ENCODE peak calls at places on chromosomes 5 and 9, in four cellular contexts. One of them, this sample, is unnamed.

GRCh38 chr5:145237843-145238242 is 597.3 kb downstream of the PRELID2 start:
- DNase-seq in GM12878: no peak
- DNase-seq in HepG2: peak; percentile 50
- DNase-seq in K562: no peak
- DNase-seq in this sample: peak; percentile 72

GRCh38 chr9:130333041-130334040 is 67.8 kb downstream of the HMCN2 start:
- DNase-seq in GM12878: no peak
- DNase-seq in K562: no peak
- DNase-seq in HepG2: no peak
- DNase-seq in this sample: no peak

GRCh38 chr9:93004561-93004960 is 53.9 kb upstream of the SUSD3 start:
- DNase-seq in HepG2: no peak
- DNase-seq in K562: peak; percentile 4
- DNase-seq in GM12878: no peak
- DNase-seq in this sample: no peak

GRCh38 chr9:6930827-6931226 is 173.1 kb downstream of the KDM4C start:
- DNase-seq in K562: no peak
- DNase-seq in HepG2: no peak
- DNase-seq in GM12878: no peak
- DNase-seq in this sample: no peak

GRCh38 chr9:115250646-115251045 is 132.7 kb upstream of the TNC start:
- DNase-seq in HepG2: no peak
- DNase-seq in GM12878: no peak
- DNase-seq in K562: no peak
- DNase-seq in this sample: no peak

GRCh38 chr5:132828846-132829494 is 1.5 kb downstream of the SHROOM1 start:
- DNase-seq in HepG2: no peak
- DNase-seq in K562: no peak
- DNase-seq in GM12878: no peak
- DNase-seq in this sample: peak; percentile 21

GRCh38 chr5:82330921-82331320 is 52.8 kb upstream of the RPS23 start:
- DNase-seq in GM12878: no peak
- DNase-seq in HepG2: no peak
- DNase-seq in K562: no peak
- DNase-seq in this sample: no peak

GRCh38 chr5:150043657-150044333 is 42.6 kb downstream of the CSF1R start:
- DNase-seq in HepG2: no peak
- DNase-seq in K562: no peak
- DNase-seq in GM12878: no peak
- DNase-seq in this sample: no peak

GRCh38 chr5:86596476-86596875 is 21.3 kb upstream of the COX7C start:
- DNase-seq in GM12878: no peak
- DNase-seq in K562: no peak
- DNase-seq in HepG2: no peak
- DNase-seq in this sample: no peak

GRCh38 chr9:127899200-127899943 is at the start of gene ST6GALNAC6:
- DNase-seq in HepG2: no peak
- DNase-seq in K562: peak; percentile 92
- DNase-seq in GM12878: no peak
- DNase-seq in this sample: peak; percentile 56

GRCh38 chr9:134605351-134605968 is 36.1 kb upstream of the COL5A1 start:
- DNase-seq in GM12878: no peak
- DNase-seq in K562: no peak
- DNase-seq in HepG2: no peak
- DNase-seq in this sample: no peak

GRCh38 chr5:32713396-32714381 is 2.6 kb downstream of the NPR3 start:
- DNase-seq in HepG2: no peak
- DNase-seq in K562: no peak
- DNase-seq in GM12878: no peak
- DNase-seq in this sample: no peak

GRCh38 chr9:109868222-109868621 is 88.2 kb downstream of the PALM2AKAP2 start:
- DNase-seq in K562: no peak
- DNase-seq in GM12878: no peak
- DNase-seq in HepG2: no peak
- DNase-seq in this sample: no peak

GRCh38 chr5:10528056-10528816 is 35.6 kb upstream of the ANKRD33B start:
- DNase-seq in HepG2: no peak
- DNase-seq in GM12878: no peak
- DNase-seq in K562: no peak
- DNase-seq in this sample: no peak

GRCh38 chr9:97427885-97428284 is 16.0 kb downstream of the TDRD7 start:
- DNase-seq in HepG2: no peak
- DNase-seq in K562: no peak
- DNase-seq in GM12878: no peak
- DNase-seq in this sample: no peak

GRCh38 chr5:122081541-122081940 is 3.5 kb upstream of the LOX start:
- DNase-seq in HepG2: no peak
- DNase-seq in K562: no peak
- DNase-seq in GM12878: no peak
- DNase-seq in this sample: no peak

GRCh38 chr5:96522635-96523355 is 89.7 kb upstream of the PCSK1 start:
- DNase-seq in GM12878: no peak
- DNase-seq in HepG2: no peak
- DNase-seq in K562: no peak
- DNase-seq in this sample: no peak

GRCh38 chr5:76303917-76304316 is 99.2 kb upstream of the IQGAP2 start:
- DNase-seq in HepG2: no peak
- DNase-seq in GM12878: peak; percentile 34
- DNase-seq in K562: no peak
- DNase-seq in this sample: no peak

GRCh38 chr5:96065577-96066385 is 104.1 kb upstream of the ELL2 start:
- DNase-seq in GM12878: no peak
- DNase-seq in K562: no peak
- DNase-seq in HepG2: peak; percentile 21
- DNase-seq in this sample: peak; percentile 36

GRCh38 chr5:147852365-147852764 is 20.9 kb upstream of the SPINK1 start:
- DNase-seq in GM12878: no peak
- DNase-seq in K562: no peak
- DNase-seq in HepG2: no peak
- DNase-seq in this sample: no peak

GRCh38 chr5:125199968-125200841 is 453.8 kb upstream of the ZNF608 start:
- DNase-seq in K562: no peak
- DNase-seq in HepG2: no peak
- DNase-seq in GM12878: no peak
- DNase-seq in this sample: peak; percentile 13

GRCh38 chr5:135138116-135138850 is 104.3 kb upstream of the PITX1 start:
- DNase-seq in HepG2: no peak
- DNase-seq in GM12878: no peak
- DNase-seq in K562: no peak
- DNase-seq in this sample: no peak

GRCh38 chr5:172473427-172473826 is 19.1 kb upstream of the SH3PXD2B start:
- DNase-seq in K562: no peak
- DNase-seq in GM12878: no peak
- DNase-seq in HepG2: no peak
- DNase-seq in this sample: no peak

GRCh38 chr9:3498691-3499090 is 27.1 kb downstream of the RFX3 start:
- DNase-seq in GM12878: no peak
- DNase-seq in HepG2: no peak
- DNase-seq in K562: no peak
- DNase-seq in this sample: no peak

GRCh38 chr5:82274343-82275266 is 3.5 kb downstream of the RPS23 start:
- DNase-seq in GM12878: no peak
- DNase-seq in K562: peak; percentile 47
- DNase-seq in HepG2: no peak
- DNase-seq in this sample: no peak

GRCh38 chr5:89878140-89878570 is 531.4 kb downstream of the CETN3 start:
- DNase-seq in HepG2: peak; percentile 6
- DNase-seq in GM12878: no peak
- DNase-seq in K562: no peak
- DNase-seq in this sample: peak; percentile 13

GRCh38 chr5:19247302-19247701 is 740.7 kb downstream of the CDH18 start:
- DNase-seq in GM12878: no peak
- DNase-seq in HepG2: no peak
- DNase-seq in K562: no peak
- DNase-seq in this sample: no peak

GRCh38 chr9:89986190-89986589 is 381.4 kb downstream of the GADD45G start:
- DNase-seq in K562: no peak
- DNase-seq in GM12878: no peak
- DNase-seq in HepG2: no peak
- DNase-seq in this sample: no peak

GRCh38 chr5:107796797-107797196 is 126.1 kb upstream of the EFNA5 start:
- DNase-seq in GM12878: no peak
- DNase-seq in K562: no peak
- DNase-seq in HepG2: no peak
- DNase-seq in this sample: no peak

GRCh38 chr5:154606246-154606645 is 128.2 kb upstream of the HAND1 start:
- DNase-seq in K562: no peak
- DNase-seq in HepG2: no peak
- DNase-seq in GM12878: no peak
- DNase-seq in this sample: no peak

GRCh38 chr5:61534481-61535267 is 202.6 kb downstream of the ZSWIM6 start:
- DNase-seq in HepG2: no peak
- DNase-seq in GM12878: peak; percentile 64
- DNase-seq in K562: no peak
- DNase-seq in this sample: no peak

GRCh38 chr5:90096415-90097081 is 313.0 kb downstream of the CETN3 start:
- DNase-seq in HepG2: peak; percentile 10
- DNase-seq in GM12878: no peak
- DNase-seq in K562: peak; percentile 9
- DNase-seq in this sample: peak; percentile 47

GRCh38 chr5:138605254-138605972 is 30.2 kb upstream of the HSPA9 start:
- DNase-seq in GM12878: peak; percentile 38
- DNase-seq in HepG2: no peak
- DNase-seq in K562: no peak
- DNase-seq in this sample: peak; percentile 13

GRCh38 chr9:93910598-93910997 is 44.6 kb downstream of the BARX1 start:
- DNase-seq in HepG2: no peak
- DNase-seq in GM12878: no peak
- DNase-seq in K562: no peak
- DNase-seq in this sample: no peak

GRCh38 chr9:124411514-124412227 is 3.6 kb downstream of the PSMB7 start:
- DNase-seq in K562: no peak
- DNase-seq in HepG2: no peak
- DNase-seq in GM12878: no peak
- DNase-seq in this sample: peak; percentile 75

GRCh38 chr9:110214553-110214952 is 6.6 kb upstream of the C9orf152 start:
- DNase-seq in HepG2: peak; percentile 44
- DNase-seq in K562: no peak
- DNase-seq in GM12878: no peak
- DNase-seq in this sample: no peak

GRCh38 chr5:152987156-152987555 is 503.3 kb upstream of the GRIA1 start:
- DNase-seq in HepG2: no peak
- DNase-seq in GM12878: no peak
- DNase-seq in K562: no peak
- DNase-seq in this sample: no peak

GRCh38 chr5:177304392-177305119 is 957 bp downstream of the PRELID1 start:
- DNase-seq in K562: peak; percentile 49
- DNase-seq in HepG2: peak; percentile 55
- DNase-seq in GM12878: no peak
- DNase-seq in this sample: peak; percentile 35

GRCh38 chr5:177302354-177303110 is 987 bp downstream of the RAB24 start:
- DNase-seq in GM12878: no peak
- DNase-seq in K562: peak; percentile 40
- DNase-seq in HepG2: no peak
- DNase-seq in this sample: no peak

GRCh38 chr5:177303121-177303924 is at the start of the genes PRELID1 and RAB24:
- DNase-seq in GM12878: no peak
- DNase-seq in HepG2: peak; percentile 67
- DNase-seq in K562: peak; percentile 92
- DNase-seq in this sample: peak; percentile 84

GRCh38 chr5:177301503-177302165 is 1.9 kb downstream of the RAB24 start:
- DNase-seq in GM12878: no peak
- DNase-seq in HepG2: no peak
- DNase-seq in K562: no peak
- DNase-seq in this sample: no peak

GRCh38 chr5:177303925-177304391 is 359 bp downstream of the PRELID1 start:
- DNase-seq in GM12878: no peak
- DNase-seq in K562: peak; percentile 58
- DNase-seq in HepG2: no peak
- DNase-seq in this sample: peak; percentile 44
- H2AFZ ChIP-seq in GM12878: peak overlapping the region; percentile 46
- H2AFZ ChIP-seq in K562: peak overlapping the region; percentile 86
- H2AFZ ChIP-seq in HepG2: no peak overlapping the region
- H2AFZ ChIP-seq in this sample: peak overlapping the region; percentile 4

DNA sequence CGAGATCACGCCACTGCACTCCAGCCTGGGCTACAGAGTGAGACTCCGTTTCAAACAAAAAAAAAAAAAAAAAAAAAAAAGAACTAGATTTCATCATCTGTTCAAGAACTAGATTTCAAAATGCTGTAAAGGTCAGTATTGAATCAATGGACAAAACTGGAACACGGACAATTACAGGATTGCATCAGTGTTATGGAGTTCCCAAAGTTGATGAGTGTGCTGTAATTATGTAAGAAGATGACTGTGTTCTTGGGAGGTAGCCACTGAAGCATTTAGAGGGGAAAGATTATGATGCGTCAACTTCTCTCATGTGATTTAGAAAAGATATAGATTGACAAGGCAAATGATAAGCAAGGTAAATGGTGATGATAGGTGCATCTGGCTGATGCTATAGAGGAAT is 6.5 kb downstream of the FAM240B start:
- DNase-seq in GM12878: no peak
- DNase-seq in HepG2: no peak
- DNase-seq in K562: no peak
- DNase-seq in this sample: no peak
- TF ChIP-seq MYC in GM12878: no peak
- TF ChIP-seq MYC in HepG2: no peak
- TF ChIP-seq MYC in K562: no peak
- TF ChIP-seq MYC in this sample: no peak

GRCh38 chr9:132744881-132745761 is 74.9 kb downstream of the GTF3C4 start:
- DNase-seq in GM12878: no peak
- DNase-seq in HepG2: no peak
- DNase-seq in K562: no peak
- DNase-seq in this sample: peak; percentile 13
- TF ChIP-seq EZH2 in GM12878: no peak
- TF ChIP-seq EZH2 in HepG2: no peak
- TF ChIP-seq EZH2 in K562: no peak
- TF ChIP-seq EZH2 in this sample: peak; percentile 79

GRCh38 chr5:8953016-8953415 is 592.9 kb downstream of the SEMA5A start:
- DNase-seq in HepG2: no peak
- DNase-seq in GM12878: peak; percentile 23
- DNase-seq in K562: no peak
- DNase-seq in this sample: no peak

GRCh38 chr5:8954801-8955200 is 591.1 kb downstream of the SEMA5A start:
- DNase-seq in HepG2: no peak
- DNase-seq in K562: no peak
- DNase-seq in GM12878: no peak
- DNase-seq in this sample: no peak

GRCh38 chr5:8953911-8954310 is 592.0 kb downstream of the SEMA5A start:
- DNase-seq in K562: no peak
- DNase-seq in GM12878: no peak
- DNase-seq in HepG2: no peak
- DNase-seq in this sample: no peak

GRCh38 chr5:8949908-8950307 is 596.0 kb downstream of the SEMA5A start:
- DNase-seq in GM12878: peak; percentile 71
- DNase-seq in K562: no peak
- DNase-seq in HepG2: no peak
- DNase-seq in this sample: no peak

GRCh38 chr5:8952147-8952546 is 593.7 kb downstream of the SEMA5A start:
- DNase-seq in GM12878: no peak
- DNase-seq in HepG2: no peak
- DNase-seq in K562: no peak
- DNase-seq in this sample: no peak
- H2AFZ ChIP-seq in GM12878: no peak overlapping the region
- H2AFZ ChIP-seq in HepG2: no peak overlapping the region
- H2AFZ ChIP-seq in K562: no peak overlapping the region
- H2AFZ ChIP-seq in this sample: no peak overlapping the region

GRCh38 chr9:95720496-95720895 is 155.0 kb upstream of the ERCC6L2 start:
- DNase-seq in GM12878: no peak
- DNase-seq in HepG2: no peak
- DNase-seq in K562: no peak
- DNase-seq in this sample: no peak
- TF ChIP-seq MYC in GM12878: no peak
- TF ChIP-seq MYC in HepG2: no peak
- TF ChIP-seq MYC in K562: no peak
- TF ChIP-seq MYC in this sample: no peak

This sample was measured in endothelial cell of umbilical vein.